ENCODE peak calls at places on chromosomes 5 and 9, in four cellular contexts. M is activated CD4-positive, CD25-positive, alpha-beta regulatory T cell treated with anti-CD3 and anti-CD28 coated beads, Interleukin-2, amount 50 U/mL, for 72 hours; B is NB4; R is activated T-helper 1 cell treated with anti-CD3 and anti-CD28 coated beads, Interleukin-2, amount 50 U/mL, for 16 hours. N is an unnamed sample.

GRCh38 chr5:57191986-57192385 is 18.1 kb downstream of the GPBP1 start:
- DNase-seq in M (no peak), B (no peak), R (no peak), N (no peak)

GRCh38 chr5:170597876-170598275 is 94.1 kb downstream of the KCNIP1 start:
- DNase-seq in R (no peak), M (no peak), B (no peak), N (no peak)

GRCh38 chr9:117860849-117861248 is 156.6 kb downstream of the TLR4 start:
- DNase-seq in B (no peak), R (no peak), M (no peak), N (no peak)

GRCh38 chr9:128920381-128921058 is at the start of gene PHYHD1:
- DNase-seq in B (peak), M (no peak), R (no peak), N (no peak)

GRCh38 chr5:171984748-171985419 is 21.6 kb downstream of the FBXW11 start:
- DNase-seq in B (peak), M (no peak), R (peak), N (no peak)

GRCh38 chr5:59021286-59021673 is 438.4 kb downstream of the RAB3C start:
- DNase-seq in R (no peak), B (no peak), M (no peak), N (no peak)

GRCh38 chr5:146073239-146073900 is 32.0 kb downstream of the PLAC8L1 start:
- DNase-seq in R (no peak), M (no peak), B (no peak), N (no peak)

GRCh38 chr9:78893758-78894157 is 596.8 kb downstream of the PSAT1 start:
- DNase-seq in M (no peak), B (no peak), R (no peak), N (no peak)

GRCh38 chr9:117092582-117092981 is 322.3 kb downstream of the ASTN2 start:
- DNase-seq in R (no peak), M (no peak), B (no peak), N (no peak)

GRCh38 chr9:95067888-95068287 is 249.6 kb downstream of the FANCC start:
- DNase-seq in R (no peak), B (no peak), M (no peak), N (no peak)

GRCh38 chr5:141681695-141682641 is at the start of gene ARAP3:
- DNase-seq in M (peak), R (peak), B (peak), N (peak)

GRCh38 chr9:138020120-138020794 is 142.7 kb downstream of the CACNA1B start:
- DNase-seq in R (no peak), M (no peak), B (no peak), N (no peak)

GRCh38 chr9:80158150-80158549 is 586.4 kb downstream of the TLE4 start:
- DNase-seq in B (no peak), M (no peak), R (no peak), N (no peak)

GRCh38 chr9:114282104-114282485 is 40.8 kb upstream of the ORM1 start:
- DNase-seq in R (no peak), B (no peak), M (no peak), N (no peak)

GRCh38 chr5:6875376-6875775 is 162.1 kb downstream of the TENT4A start:
- DNase-seq in M (no peak), B (no peak), R (no peak), N (no peak)

N was measured in mesothelial cell of epicardium.